ENCODE peak calls at places on chromosomes 11 and 22, in four cellular contexts. One of them, this sample, is unnamed.

GRCh38 chr11:20474176-20474950 is 86.8 kb downstream of the PRMT3 start:
- DNase-seq in transverse colon: no peak
- DNase-seq in hepatocyte: no peak
- DNase-seq in mammary epithelial cell: peak; percentile 2
- DNase-seq in this sample: no peak

GRCh38 chr11:12677131-12677530 is 2.9 kb downstream of the TEAD1 start:
- DNase-seq in transverse colon: peak; percentile 39
- DNase-seq in hepatocyte: no peak
- DNase-seq in mammary epithelial cell: no peak
- DNase-seq in this sample: no peak

GRCh38 chr11:72703281-72704008 is 29.2 kb upstream of the PDE2A start:
- DNase-seq in transverse colon: no peak
- DNase-seq in hepatocyte: peak; percentile 69
- DNase-seq in mammary epithelial cell: no peak
- DNase-seq in this sample: peak; percentile 75

GRCh38 chr11:104735013-104735412 is 163.2 kb downstream of the CASP12 start:
- DNase-seq in transverse colon: no peak
- DNase-seq in hepatocyte: no peak
- DNase-seq in mammary epithelial cell: no peak
- DNase-seq in this sample: no peak

GRCh38 chr22:37148031-37148651 is 1.6 kb downstream of the IL2RB start:
- DNase-seq in transverse colon: no peak
- DNase-seq in hepatocyte: no peak
- DNase-seq in mammary epithelial cell: no peak
- DNase-seq in this sample: no peak

GRCh38 chr11:34040571-34040970 is 11.0 kb upstream of the CAPRIN1 start:
- DNase-seq in transverse colon: no peak
- DNase-seq in hepatocyte: no peak
- DNase-seq in mammary epithelial cell: no peak
- DNase-seq in this sample: no peak

GRCh38 chr11:74707602-74708510 is 23.4 kb downstream of the CHRDL2 start:
- DNase-seq in transverse colon: no peak
- DNase-seq in hepatocyte: no peak
- DNase-seq in mammary epithelial cell: no peak
- DNase-seq in this sample: no peak

GRCh38 chr11:13594045-13594444 is 74.4 kb upstream of the FAR1 start:
- DNase-seq in transverse colon: peak; percentile 14
- DNase-seq in hepatocyte: peak; percentile 28
- DNase-seq in mammary epithelial cell: no peak
- DNase-seq in this sample: no peak

GRCh38 chr11:829116-829945 is 1.6 kb downstream of the CRACR2B start:
- DNase-seq in transverse colon: peak; percentile 58
- DNase-seq in hepatocyte: no peak
- DNase-seq in mammary epithelial cell: no peak
- DNase-seq in this sample: peak; percentile 60

GRCh38 chr11:120929664-120930154 is 94.2 kb upstream of the TBCEL start:
- DNase-seq in transverse colon: peak; percentile 41
- DNase-seq in hepatocyte: peak; percentile 80
- DNase-seq in mammary epithelial cell: no peak
- DNase-seq in this sample: peak; percentile 33

GRCh38 chr22:50205781-50206569 is 5.2 kb downstream of the SELENOO start:
- DNase-seq in transverse colon: no peak
- DNase-seq in hepatocyte: no peak
- DNase-seq in mammary epithelial cell: no peak
- DNase-seq in this sample: no peak
- H3K4me1 ChIP-seq in transverse colon: peaks cover 12% of the 10 kb centered on the region
- H3K4me1 ChIP-seq in hepatocyte: peaks cover 17% of the 10 kb centered on the region
- H3K4me1 ChIP-seq in mammary epithelial cell: peaks cover 9% of the 10 kb centered on the region
- H3K4me1 ChIP-seq in this sample: peaks cover 9% of the 10 kb centered on the region

GRCh38 chr11:130523166-130523565 is 74.7 kb downstream of the ADAMTS15 start:
- DNase-seq in transverse colon: no peak
- DNase-seq in hepatocyte: no peak
- DNase-seq in mammary epithelial cell: no peak
- DNase-seq in this sample: no peak

GRCh38 chr11:130522284-130522961 is 74.0 kb downstream of the ADAMTS15 start:
- DNase-seq in transverse colon: peak; percentile 76
- DNase-seq in hepatocyte: peak; percentile 94
- DNase-seq in mammary epithelial cell: peak; percentile 44
- DNase-seq in this sample: peak; percentile 80

GRCh38 chr11:130524132-130524790 is 75.8 kb downstream of the ADAMTS15 start:
- DNase-seq in transverse colon: no peak
- DNase-seq in hepatocyte: no peak
- DNase-seq in mammary epithelial cell: no peak
- DNase-seq in this sample: no peak

GRCh38 chr11:130525307-130525706 is 76.9 kb downstream of the ADAMTS15 start:
- DNase-seq in transverse colon: no peak
- DNase-seq in hepatocyte: no peak
- DNase-seq in mammary epithelial cell: no peak
- DNase-seq in this sample: no peak

GRCh38 chr11:130523609-130524008 is 75.2 kb downstream of the ADAMTS15 start:
- DNase-seq in transverse colon: no peak
- DNase-seq in hepatocyte: no peak
- DNase-seq in mammary epithelial cell: no peak
- DNase-seq in this sample: no peak
- H3K4me1 ChIP-seq in transverse colon: peaks cover 14% of the 10 kb centered on the region
- H3K4me1 ChIP-seq in hepatocyte: peaks cover 40% of the 10 kb centered on the region
- H3K4me1 ChIP-seq in mammary epithelial cell: peaks cover 11% of the 10 kb centered on the region
- H3K4me1 ChIP-seq in this sample: no peaks in the 10 kb centered on the region

GRCh38 chr22:49352361-49353169 is 475.1 kb downstream of the BRD1 start:
- DNase-seq in transverse colon: no peak
- DNase-seq in hepatocyte: no peak
- DNase-seq in mammary epithelial cell: no peak
- DNase-seq in this sample: no peak
- H3K4me1 ChIP-seq in transverse colon: no peaks in the 10 kb centered on the region
- H3K4me1 ChIP-seq in hepatocyte: no peaks in the 10 kb centered on the region
- H3K4me1 ChIP-seq in mammary epithelial cell: no peaks in the 10 kb centered on the region
- H3K4me1 ChIP-seq in this sample: no peaks in the 10 kb centered on the region

GRCh38 chr11:9208726-9209501 is 56.2 kb downstream of the DENND5A start:
- DNase-seq in transverse colon: no peak
- DNase-seq in hepatocyte: no peak
- DNase-seq in mammary epithelial cell: peak; percentile 41
- DNase-seq in this sample: no peak
- H3K4me1 ChIP-seq in transverse colon: peaks cover 27% of the 10 kb centered on the region
- H3K4me1 ChIP-seq in hepatocyte: no peaks in the 10 kb centered on the region
- H3K4me1 ChIP-seq in mammary epithelial cell: peaks cover 12% of the 10 kb centered on the region
- H3K4me1 ChIP-seq in this sample: peaks cover 7% of the 10 kb centered on the region

DNA sequence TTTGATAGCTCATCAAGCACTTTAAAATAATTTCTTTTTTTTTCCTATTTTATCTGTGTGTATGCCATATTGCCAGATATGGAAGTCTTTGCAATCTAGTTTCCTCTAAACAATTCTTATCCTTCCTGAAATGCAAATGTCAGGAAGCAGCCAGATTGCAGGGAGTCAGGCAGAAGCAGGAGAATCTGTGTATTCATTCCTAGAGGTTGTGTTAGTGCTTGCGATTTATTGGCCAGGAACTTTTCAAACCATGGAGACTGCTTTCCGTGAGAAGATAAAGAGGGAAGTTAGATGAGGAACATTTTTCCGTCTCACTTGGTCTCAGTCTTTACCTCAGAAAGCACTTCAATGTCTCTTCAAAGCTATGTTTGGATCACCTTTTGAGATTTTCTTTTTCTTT is 91.9 kb downstream of the GRAMD1B start:
- DNase-seq in transverse colon: no peak
- DNase-seq in hepatocyte: no peak
- DNase-seq in mammary epithelial cell: no peak
- DNase-seq in this sample: no peak
- H3K4me1 ChIP-seq in transverse colon: no peaks in the 10 kb centered on the region
- H3K4me1 ChIP-seq in hepatocyte: no peaks in the 10 kb centered on the region
- H3K4me1 ChIP-seq in mammary epithelial cell: no peaks in the 10 kb centered on the region
- H3K4me1 ChIP-seq in this sample: no peaks in the 10 kb centered on the region

This sample was measured in mucosa of descending colon.